ENCODE peak calls at places on chromosomes 1 and 21, in six cellular contexts. One of them, this sample, is unnamed.

GRCh38 chr1:1272341-1273151 is 1.1 kb downstream of the UBE2J2 start:
- DNase-seq in choroid plexus epithelial cell: no peak
- DNase-seq in uterus: no peak
- DNase-seq in Peyer's patch: peak; percentile 84
- DNase-seq in PC-3: peak; percentile 97
- DNase-seq in dorsolateral prefrontal cortex: no peak
- DNase-seq in this sample: peak; percentile 46

GRCh38 chr21:45372732-45373355 is 32.1 kb upstream of the COL18A1 start:
- DNase-seq in dorsolateral prefrontal cortex: no peak
- DNase-seq in PC-3: peak; percentile 69
- DNase-seq in choroid plexus epithelial cell: no peak
- DNase-seq in Peyer's patch: no peak
- DNase-seq in uterus: no peak
- DNase-seq in this sample: peak; percentile 61

GRCh38 chr21:43978060-43978459 is 34.0 kb upstream of the TRAPPC10 start:
- DNase-seq in Peyer's patch: no peak
- DNase-seq in uterus: no peak
- DNase-seq in choroid plexus epithelial cell: no peak
- DNase-seq in PC-3: no peak
- DNase-seq in dorsolateral prefrontal cortex: no peak
- DNase-seq in this sample: no peak

GRCh38 chr1:36367798-36368197 is 17.9 kb downstream of the STK40 start:
- DNase-seq in dorsolateral prefrontal cortex: no peak
- DNase-seq in uterus: no peak
- DNase-seq in PC-3: no peak
- DNase-seq in choroid plexus epithelial cell: no peak
- DNase-seq in Peyer's patch: no peak
- DNase-seq in this sample: no peak

GRCh38 chr1:59595774-59596173 is 219.0 kb upstream of the HOOK1 start:
- DNase-seq in choroid plexus epithelial cell: peak; percentile 73
- DNase-seq in dorsolateral prefrontal cortex: no peak
- DNase-seq in uterus: no peak
- DNase-seq in Peyer's patch: no peak
- DNase-seq in PC-3: peak; percentile 67
- DNase-seq in this sample: peak; percentile 5

GRCh38 chr1:55481634-55482033 is 266.5 kb upstream of the USP24 start:
- DNase-seq in dorsolateral prefrontal cortex: no peak
- DNase-seq in choroid plexus epithelial cell: no peak
- DNase-seq in PC-3: no peak
- DNase-seq in Peyer's patch: no peak
- DNase-seq in uterus: no peak
- DNase-seq in this sample: peak; percentile 24

GRCh38 chr1:84956655-84957054 is 40.3 kb downstream of the MCOLN2 start:
- DNase-seq in dorsolateral prefrontal cortex: no peak
- DNase-seq in uterus: no peak
- DNase-seq in Peyer's patch: no peak
- DNase-seq in choroid plexus epithelial cell: no peak
- DNase-seq in PC-3: no peak
- DNase-seq in this sample: no peak

GRCh38 chr1:221141059-221141458 is 261.8 kb downstream of the HLX start:
- DNase-seq in Peyer's patch: no peak
- DNase-seq in uterus: no peak
- DNase-seq in PC-3: no peak
- DNase-seq in dorsolateral prefrontal cortex: no peak
- DNase-seq in choroid plexus epithelial cell: no peak
- DNase-seq in this sample: no peak

GRCh38 chr1:31479801-31480200 is 66.8 kb downstream of the SERINC2 start:
- DNase-seq in uterus: no peak
- DNase-seq in PC-3: no peak
- DNase-seq in choroid plexus epithelial cell: no peak
- DNase-seq in Peyer's patch: no peak
- DNase-seq in dorsolateral prefrontal cortex: no peak
- DNase-seq in this sample: no peak

GRCh38 chr1:8218351-8219092 is 99.4 kb upstream of the SLC45A1 start:
- DNase-seq in Peyer's patch: no peak
- DNase-seq in PC-3: no peak
- DNase-seq in choroid plexus epithelial cell: peak; percentile 59
- DNase-seq in uterus: no peak
- DNase-seq in dorsolateral prefrontal cortex: no peak
- DNase-seq in this sample: peak; percentile 83

GRCh38 chr1:39409055-39409816 is 82.2 kb upstream of the BMP8A start:
- DNase-seq in choroid plexus epithelial cell: peak; percentile 63
- DNase-seq in uterus: peak; percentile 58
- DNase-seq in Peyer's patch: peak; percentile 61
- DNase-seq in PC-3: peak; percentile 47
- DNase-seq in dorsolateral prefrontal cortex: peak; percentile 56
- DNase-seq in this sample: no peak

GRCh38 chr1:6373961-6374720 is 19.4 kb downstream of the ACOT7 start:
- DNase-seq in choroid plexus epithelial cell: no peak
- DNase-seq in dorsolateral prefrontal cortex: no peak
- DNase-seq in PC-3: no peak
- DNase-seq in Peyer's patch: no peak
- DNase-seq in uterus: no peak
- DNase-seq in this sample: peak; percentile 63

GRCh38 chr1:22142315-22143064 is 407 bp downstream of the WNT4 start:
- DNase-seq in uterus: no peak
- DNase-seq in dorsolateral prefrontal cortex: no peak
- DNase-seq in PC-3: peak; percentile 30
- DNase-seq in choroid plexus epithelial cell: peak; percentile 28
- DNase-seq in Peyer's patch: peak; percentile 62
- DNase-seq in this sample: peak; percentile 46

GRCh38 chr1:237671262-237671661 is 219.5 kb downstream of the ZP4 start:
- DNase-seq in uterus: no peak
- DNase-seq in choroid plexus epithelial cell: no peak
- DNase-seq in dorsolateral prefrontal cortex: no peak
- DNase-seq in Peyer's patch: no peak
- DNase-seq in PC-3: no peak
- DNase-seq in this sample: no peak

GRCh38 chr1:3264456-3264855 is 190.0 kb upstream of the ARHGEF16 start:
- DNase-seq in PC-3: no peak
- DNase-seq in dorsolateral prefrontal cortex: no peak
- DNase-seq in Peyer's patch: no peak
- DNase-seq in uterus: no peak
- DNase-seq in choroid plexus epithelial cell: no peak
- DNase-seq in this sample: no peak

GRCh38 chr1:244100691-244101453 is 49.8 kb downstream of the ZBTB18 start:
- DNase-seq in choroid plexus epithelial cell: peak; percentile 8
- DNase-seq in dorsolateral prefrontal cortex: no peak
- DNase-seq in PC-3: no peak
- DNase-seq in Peyer's patch: no peak
- DNase-seq in uterus: no peak
- DNase-seq in this sample: no peak

GRCh38 chr1:100322436-100323211 is 29.7 kb upstream of the CDC14A start:
- DNase-seq in dorsolateral prefrontal cortex: no peak
- DNase-seq in Peyer's patch: no peak
- DNase-seq in uterus: no peak
- DNase-seq in choroid plexus epithelial cell: peak; percentile 54
- DNase-seq in PC-3: peak; percentile 63
- DNase-seq in this sample: peak; percentile 34

GRCh38 chr1:192530254-192530653 is 45.3 kb upstream of the RGS1 start:
- DNase-seq in Peyer's patch: no peak
- DNase-seq in uterus: no peak
- DNase-seq in dorsolateral prefrontal cortex: no peak
- DNase-seq in PC-3: peak; percentile 8
- DNase-seq in choroid plexus epithelial cell: peak; percentile 58
- DNase-seq in this sample: no peak

GRCh38 chr1:244557565-244557964 is 95.4 kb upstream of the DESI2 start:
- DNase-seq in dorsolateral prefrontal cortex: no peak
- DNase-seq in choroid plexus epithelial cell: no peak
- DNase-seq in uterus: no peak
- DNase-seq in PC-3: no peak
- DNase-seq in Peyer's patch: no peak
- DNase-seq in this sample: no peak

GRCh38 chr1:200892958-200893357 is 1.7 kb upstream of the INAVA start:
- DNase-seq in uterus: no peak
- DNase-seq in Peyer's patch: no peak
- DNase-seq in dorsolateral prefrontal cortex: no peak
- DNase-seq in choroid plexus epithelial cell: no peak
- DNase-seq in PC-3: peak; percentile 37
- DNase-seq in this sample: no peak

GRCh38 chr1:156839426-156840109 is 19.3 kb downstream of the INSRR start:
- DNase-seq in choroid plexus epithelial cell: no peak
- DNase-seq in dorsolateral prefrontal cortex: no peak
- DNase-seq in PC-3: no peak
- DNase-seq in uterus: no peak
- DNase-seq in Peyer's patch: no peak
- DNase-seq in this sample: no peak

GRCh38 chr1:42420911-42421585 is 34.8 kb downstream of the ZMYND12 start:
- DNase-seq in dorsolateral prefrontal cortex: peak; percentile 61
- DNase-seq in uterus: peak; percentile 87
- DNase-seq in PC-3: peak; percentile 41
- DNase-seq in choroid plexus epithelial cell: peak; percentile 78
- DNase-seq in Peyer's patch: no peak
- DNase-seq in this sample: peak; percentile 55

GRCh38 chr1:91894036-91894761 is 8.2 kb upstream of the TGFBR3 start:
- DNase-seq in PC-3: no peak
- DNase-seq in uterus: no peak
- DNase-seq in Peyer's patch: no peak
- DNase-seq in dorsolateral prefrontal cortex: no peak
- DNase-seq in choroid plexus epithelial cell: peak; percentile 28
- DNase-seq in this sample: peak; percentile 77

DNA sequence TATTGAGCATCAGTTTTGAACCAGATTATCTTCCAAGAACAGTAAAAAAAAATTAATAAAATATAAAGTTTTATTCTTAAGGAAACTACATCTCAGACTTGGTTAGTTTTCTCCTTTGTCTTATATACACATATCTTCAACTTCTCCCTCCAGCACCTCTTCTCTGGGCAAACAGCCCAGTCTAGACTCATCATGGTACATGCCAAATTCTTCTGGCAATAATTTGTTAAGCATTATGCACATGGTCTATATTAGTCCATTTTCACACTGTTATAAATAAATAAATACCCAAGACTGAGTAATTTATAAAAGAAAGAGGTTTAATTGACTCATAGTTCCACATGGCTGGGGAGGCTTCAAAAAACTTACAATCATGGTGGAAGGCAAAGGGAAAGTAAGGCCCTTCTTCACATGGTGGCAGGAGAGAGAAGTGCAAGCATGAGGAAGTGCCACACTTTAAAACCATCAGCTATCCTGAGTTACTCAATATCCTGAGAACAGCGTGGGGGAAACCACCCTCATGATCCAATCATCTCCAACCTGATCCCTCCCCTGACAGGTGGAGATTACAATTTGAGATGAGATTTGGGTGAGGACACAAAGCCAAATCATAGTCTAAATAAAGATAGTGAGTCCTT is 108.7 kb upstream of the RNPC3 start:
- DNase-seq in dorsolateral prefrontal cortex: no peak
- DNase-seq in Peyer's patch: no peak
- DNase-seq in choroid plexus epithelial cell: peak; percentile 52
- DNase-seq in uterus: no peak
- DNase-seq in PC-3: no peak
- DNase-seq in this sample: peak; percentile 11
- TF ChIP-seq CTCF in dorsolateral prefrontal cortex: no peak
- TF ChIP-seq CTCF in Peyer's patch: no peak
- TF ChIP-seq CTCF in choroid plexus epithelial cell: peak; percentile 11
- TF ChIP-seq CTCF in uterus: no peak
- TF ChIP-seq CTCF in PC-3: no peak
- TF ChIP-seq CTCF in this sample: no peak

GRCh38 chr1:81254560-81254959 is 546.2 kb upstream of the ADGRL2 start:
- DNase-seq in PC-3: peak; percentile 23
- DNase-seq in Peyer's patch: no peak
- DNase-seq in uterus: no peak
- DNase-seq in choroid plexus epithelial cell: peak; percentile 8
- DNase-seq in dorsolateral prefrontal cortex: no peak
- DNase-seq in this sample: peak; percentile 7
- TF ChIP-seq CTCF in PC-3: no peak
- TF ChIP-seq CTCF in Peyer's patch: no peak
- TF ChIP-seq CTCF in uterus: no peak
- TF ChIP-seq CTCF in choroid plexus epithelial cell: peak; percentile 31
- TF ChIP-seq CTCF in dorsolateral prefrontal cortex: no peak
- TF ChIP-seq CTCF in this sample: no peak

DNA sequence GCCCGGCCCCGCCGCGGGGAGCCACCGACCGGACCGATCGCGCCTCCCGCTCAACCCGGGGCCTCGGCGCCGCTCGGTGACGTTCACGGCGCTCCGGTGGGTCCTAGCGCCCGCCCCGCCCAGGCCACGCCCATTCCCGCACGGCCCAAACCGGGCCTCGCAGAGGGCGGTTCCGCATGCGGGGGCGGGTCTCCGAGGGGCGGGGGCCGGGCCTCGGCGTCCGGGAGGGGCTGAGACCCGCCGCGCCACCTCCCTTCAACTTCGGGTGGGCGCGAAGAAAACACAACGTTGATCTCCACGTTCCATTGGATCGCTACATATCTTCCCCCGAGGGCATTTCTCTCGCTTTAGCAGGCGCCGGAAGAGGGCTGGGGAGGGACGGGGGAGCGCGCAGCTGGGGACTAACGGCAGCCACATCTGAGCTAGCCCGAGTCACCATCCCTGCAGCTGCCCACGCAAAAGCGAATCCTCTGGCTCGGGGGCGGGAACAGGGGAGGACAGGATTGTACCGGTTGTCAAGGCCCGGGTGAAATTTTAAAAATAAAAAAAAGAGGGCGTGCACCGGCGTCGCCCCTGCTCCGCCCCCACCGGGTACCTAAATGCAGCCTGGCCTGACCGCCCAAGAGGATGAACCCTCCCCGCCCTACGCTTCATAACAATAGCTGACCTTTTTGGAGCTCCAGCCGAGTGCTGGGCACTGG is at the start of gene MAD2L2:
- DNase-seq in PC-3: peak; percentile 73
- DNase-seq in Peyer's patch: peak; percentile 90
- DNase-seq in choroid plexus epithelial cell: peak; percentile 73
- DNase-seq in dorsolateral prefrontal cortex: peak; percentile 94
- DNase-seq in uterus: peak; percentile 86
- DNase-seq in this sample: peak; percentile 81
- TF ChIP-seq CTCF in PC-3: no peak
- TF ChIP-seq CTCF in Peyer's patch: no peak
- TF ChIP-seq CTCF in choroid plexus epithelial cell: no peak
- TF ChIP-seq CTCF in dorsolateral prefrontal cortex: no peak
- TF ChIP-seq CTCF in uterus: peak; percentile 3
- TF ChIP-seq CTCF in this sample: no peak

DNA sequence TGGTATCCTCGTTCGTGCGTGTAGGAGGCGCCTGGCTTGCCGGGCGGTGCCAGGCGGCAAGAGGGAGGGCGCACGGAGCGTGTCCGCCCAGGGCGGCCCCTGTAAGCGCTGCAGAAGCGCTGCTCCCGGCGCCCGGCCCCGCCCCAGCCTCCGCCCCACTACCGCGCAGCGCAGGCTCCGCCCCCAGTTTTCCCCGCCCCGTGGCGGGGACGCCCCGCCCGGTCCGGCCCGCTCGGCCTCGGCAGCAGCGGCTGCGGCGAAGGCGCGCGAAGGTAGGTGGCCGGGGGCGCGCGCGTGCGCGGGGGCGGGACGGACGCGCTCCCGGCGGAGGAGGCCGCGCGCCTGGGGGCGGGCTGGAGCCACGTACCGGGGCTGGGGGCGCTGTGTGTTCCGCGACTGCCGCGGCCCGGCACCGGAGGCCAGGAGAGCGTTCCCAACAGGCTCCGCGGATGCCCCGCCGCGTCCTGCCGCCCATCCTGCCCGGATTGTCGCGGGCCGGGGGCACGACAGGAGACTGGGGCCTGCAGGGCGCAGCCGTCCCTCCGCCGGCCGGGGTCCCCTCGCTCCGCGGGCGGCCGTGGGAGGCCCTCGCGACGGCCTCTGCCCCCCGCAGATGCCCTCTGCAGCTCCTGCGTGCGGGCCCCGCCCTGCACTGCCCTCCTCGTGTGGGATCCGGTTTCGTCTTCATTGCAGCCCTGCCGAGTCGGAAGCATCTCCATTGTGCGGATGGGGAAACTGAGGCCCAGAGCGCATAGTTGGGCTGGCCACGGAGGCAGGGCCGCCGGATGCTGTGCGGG is 7.7 kb upstream of the CROCC start:
- DNase-seq in PC-3: peak; percentile 92
- DNase-seq in Peyer's patch: peak; percentile 100
- DNase-seq in uterus: peak; percentile 92
- DNase-seq in dorsolateral prefrontal cortex: peak; percentile 100
- DNase-seq in choroid plexus epithelial cell: peak; percentile 99
- DNase-seq in this sample: peak; percentile 89
- TF ChIP-seq CTCF in PC-3: no peak
- TF ChIP-seq CTCF in Peyer's patch: no peak
- TF ChIP-seq CTCF in uterus: peak; percentile 21
- TF ChIP-seq CTCF in dorsolateral prefrontal cortex: peak; percentile 55
- TF ChIP-seq CTCF in choroid plexus epithelial cell: no peak
- TF ChIP-seq CTCF in this sample: peak; percentile 10